ENCODE peak calls at places on chromosomes 12 and 14, in four cellular contexts. J is A549, S is right atrium auricular region, I is PC-9. U is an unnamed sample.

GRCh38 chr14:54935958-54936357 is 33.3 kb upstream of the GCH1 start:
- DNase-seq in J (no peak), S (no peak), I (no peak), U (peak; percentile 48)

GRCh38 chr12:11577658-11578260 is 71.7 kb upstream of the ETV6 start:
- DNase-seq in J (no peak), S (no peak), I (no peak), U (no peak)

GRCh38 chr12:74988156-74988555 is 221.5 kb downstream of the KCNC2 start:
- DNase-seq in J (no peak), S (no peak), I (no peak), U (no peak)

GRCh38 chr12:77847665-77848431 is 17.2 kb downstream of the NAV3 start:
- DNase-seq in J (no peak), S (no peak), I (peak; percentile 19), U (no peak)

GRCh38 chr14:45990252-45990651 is 661.3 kb downstream of the RPL10L start:
- DNase-seq in J (no peak), S (no peak), I (no peak), U (no peak)

GRCh38 chr12:9364224-9365176 is 156.3 kb upstream of the PZP start:
- DNase-seq in J (no peak), S (no peak), I (no peak), U (no peak)

GRCh38 chr14:73526036-73526984 is 10.6 kb upstream of the ACOT1 start:
- DNase-seq in J (no peak), S (no peak), I (peak; percentile 58), U (peak; percentile 96)

GRCh38 chr14:54633076-54633475 is 66.1 kb downstream of the SAMD4A start:
- DNase-seq in J (no peak), S (no peak), I (no peak), U (no peak)

GRCh38 chr14:94029250-94029649 is 3.1 kb downstream of the OTUB2 start:
- DNase-seq in J (no peak), S (no peak), I (no peak), U (no peak)

GRCh38 chr12:14273911-14274306 is 91.6 kb upstream of the ATF7IP start:
- DNase-seq in J (no peak), S (no peak), I (no peak), U (peak; percentile 96)

GRCh38 chr12:2023365-2023764 is 19.1 kb upstream of the DCP1B start:
- DNase-seq in J (no peak), S (no peak), I (no peak), U (peak; percentile 49)

GRCh38 chr12:44000309-44000952 is 164.6 kb downstream of the TMEM117 start:
- DNase-seq in J (peak; percentile 21), S (no peak), I (peak; percentile 27), U (peak; percentile 24)

GRCh38 chr14:50544911-50545310 is 12.5 kb upstream of the MAP4K5 start:
- DNase-seq in J (no peak), S (no peak), I (no peak), U (no peak)

GRCh38 chr14:23047042-23047634 is 5.1 kb downstream of the PSMB11 start:
- DNase-seq in J (no peak), S (no peak), I (no peak), U (no peak)

GRCh38 chr14:30131698-30132097 is 204.1 kb upstream of the PRKD1 start:
- DNase-seq in J (no peak), S (no peak), I (no peak), U (no peak)

GRCh38 chr12:810635-811415 is 58.4 kb downstream of the WNK1 start:
- DNase-seq in J (no peak), S (no peak), I (no peak), U (no peak)

GRCh38 chr14:33249361-33249760 is 310.7 kb downstream of the NPAS3 start:
- DNase-seq in J (no peak), S (no peak), I (no peak), U (no peak)

GRCh38 chr14:26775765-26776577 is 178.1 kb upstream of the NOVA1 start:
- DNase-seq in J (no peak), S (no peak), I (no peak), U (no peak)

GRCh38 chr14:81537193-81537592 is 3.5 kb upstream of the SEL1L start:
- DNase-seq in J (no peak), S (no peak), I (no peak), U (no peak)

GRCh38 chr12:113762155-113762848 is 203.8 kb downstream of the RBM19 start:
- DNase-seq in J (no peak), S (no peak), I (no peak), U (no peak)

GRCh38 chr12:3658327-3659163 is 94.4 kb downstream of the CRACR2A start:
- DNase-seq in J (no peak), S (no peak), I (no peak), U (no peak)

GRCh38 chr12:115998119-115998633 is 279.3 kb downstream of the MED13L start:
- DNase-seq in J (peak; percentile 45), S (no peak), I (peak; percentile 2), U (peak; percentile 82)

GRCh38 chr14:53767566-53767965 is 189.1 kb downstream of the BMP4 start:
- DNase-seq in J (no peak), S (no peak), I (no peak), U (no peak)

GRCh38 chr12:60710246-60710645 is 1114.4 kb downstream of the SLC16A7 start:
- DNase-seq in J (no peak), S (no peak), I (no peak), U (no peak)

GRCh38 chr14:60356921-60357550 is 108.0 kb downstream of the PPM1A start:
- DNase-seq in J (no peak), S (no peak), I (no peak), U (no peak)

GRCh38 chr14:103969961-103970360 is 27.6 kb upstream of the RD3L start:
- DNase-seq in J (no peak), S (no peak), I (no peak), U (no peak)

GRCh38 chr14:103974575-103974974 is 32.2 kb upstream of the RD3L start:
- DNase-seq in J (no peak), S (no peak), I (no peak), U (no peak)

GRCh38 chr14:103973354-103973753 is 31.0 kb upstream of the RD3L start:
- DNase-seq in J (no peak), S (no peak), I (no peak), U (no peak)
- H3K4me1 ChIP-seq in J (no peaks in the 10 kb centered on the region), S (no peaks in the 10 kb centered on the region), I (no peaks in the 10 kb centered on the region), U (no peaks in the 10 kb centered on the region)

GRCh38 chr14:56512521-56512920 is 67.1 kb upstream of the TMEM260 start:
- DNase-seq in J (no peak), S (no peak), I (no peak), U (no peak)

GRCh38 chr14:56515739-56516138 is 63.9 kb upstream of the TMEM260 start:
- DNase-seq in J (no peak), S (no peak), I (no peak), U (no peak)

GRCh38 chr14:56514663-56515371 is 64.8 kb upstream of the TMEM260 start:
- DNase-seq in J (no peak), S (no peak), I (no peak), U (no peak)
- H3K4me1 ChIP-seq in J (no peaks in the 10 kb centered on the region), S (no peaks in the 10 kb centered on the region), I (no peaks in the 10 kb centered on the region), U (no peaks in the 10 kb centered on the region)

GRCh38 chr14:68785817-68786490 is 6.9 kb downstream of the ZFP36L1 start:
- DNase-seq in J (peak; percentile 67), S (peak; percentile 63), I (peak; percentile 54), U (peak; percentile 93)

GRCh38 chr14:68784298-68784910 is 8.5 kb downstream of the ZFP36L1 start:
- DNase-seq in J (peak; percentile 91), S (peak; percentile 70), I (no peak), U (no peak)

GRCh38 chr14:68783408-68784297 is 9.2 kb downstream of the ZFP36L1 start:
- DNase-seq in J (no peak), S (peak; percentile 57), I (no peak), U (no peak)

GRCh38 chr14:68786491-68787234 is 6.2 kb downstream of the ZFP36L1 start:
- DNase-seq in J (peak; percentile 53), S (peak; percentile 64), I (peak; percentile 53), U (peak; percentile 81)

GRCh38 chr14:68784995-68785816 is 7.7 kb downstream of the ZFP36L1 start:
- DNase-seq in J (peak; percentile 76), S (peak; percentile 63), I (peak; percentile 24), U (peak; percentile 21)
- H3K4me1 ChIP-seq in J (peaks cover 74% of the 10 kb centered on the region), S (no peaks in the 10 kb centered on the region), I (peaks cover 48% of the 10 kb centered on the region), U (peaks cover 15% of the 10 kb centered on the region)

GRCh38 chr12:110725267-110725666 is 17.4 kb downstream of the PPP1CC start:
- DNase-seq in J (no peak), S (no peak), I (no peak), U (no peak)

GRCh38 chr12:110728628-110729027 is 14.1 kb downstream of the PPP1CC start:
- DNase-seq in J (no peak), S (no peak), I (no peak), U (no peak)

GRCh38 chr12:110721570-110721969 is 21.1 kb downstream of the PPP1CC start:
- DNase-seq in J (no peak), S (no peak), I (no peak), U (no peak)

GRCh38 chr12:110726708-110727369 is 15.9 kb downstream of the PPP1CC start:
- DNase-seq in J (no peak), S (no peak), I (no peak), U (no peak)

GRCh38 chr12:110726018-110726417 is 16.7 kb downstream of the PPP1CC start:
- DNase-seq in J (no peak), S (no peak), I (no peak), U (no peak)
- H3K4me1 ChIP-seq in J (no peaks in the 10 kb centered on the region), S (no peaks in the 10 kb centered on the region), I (no peaks in the 10 kb centered on the region), U (no peaks in the 10 kb centered on the region)

GRCh38 chr12:53220857-53221202 is 11.2 kb downstream of the RARG start:
- DNase-seq in J (peak; percentile 98), S (peak; percentile 85), I (peak; percentile 97), U (peak; percentile 98)

GRCh38 chr12:53222170-53223005 is 9.6 kb downstream of the RARG start:
- DNase-seq in J (no peak), S (no peak), I (no peak), U (no peak)

GRCh38 chr12:53219956-53220856 is 11.8 kb downstream of the RARG start:
- DNase-seq in J (peak; percentile 79), S (no peak), I (peak; percentile 57), U (peak; percentile 63)

GRCh38 chr12:53223006-53223305 is 9.1 kb downstream of the RARG start:
- DNase-seq in J (no peak), S (no peak), I (no peak), U (no peak)

DNA sequence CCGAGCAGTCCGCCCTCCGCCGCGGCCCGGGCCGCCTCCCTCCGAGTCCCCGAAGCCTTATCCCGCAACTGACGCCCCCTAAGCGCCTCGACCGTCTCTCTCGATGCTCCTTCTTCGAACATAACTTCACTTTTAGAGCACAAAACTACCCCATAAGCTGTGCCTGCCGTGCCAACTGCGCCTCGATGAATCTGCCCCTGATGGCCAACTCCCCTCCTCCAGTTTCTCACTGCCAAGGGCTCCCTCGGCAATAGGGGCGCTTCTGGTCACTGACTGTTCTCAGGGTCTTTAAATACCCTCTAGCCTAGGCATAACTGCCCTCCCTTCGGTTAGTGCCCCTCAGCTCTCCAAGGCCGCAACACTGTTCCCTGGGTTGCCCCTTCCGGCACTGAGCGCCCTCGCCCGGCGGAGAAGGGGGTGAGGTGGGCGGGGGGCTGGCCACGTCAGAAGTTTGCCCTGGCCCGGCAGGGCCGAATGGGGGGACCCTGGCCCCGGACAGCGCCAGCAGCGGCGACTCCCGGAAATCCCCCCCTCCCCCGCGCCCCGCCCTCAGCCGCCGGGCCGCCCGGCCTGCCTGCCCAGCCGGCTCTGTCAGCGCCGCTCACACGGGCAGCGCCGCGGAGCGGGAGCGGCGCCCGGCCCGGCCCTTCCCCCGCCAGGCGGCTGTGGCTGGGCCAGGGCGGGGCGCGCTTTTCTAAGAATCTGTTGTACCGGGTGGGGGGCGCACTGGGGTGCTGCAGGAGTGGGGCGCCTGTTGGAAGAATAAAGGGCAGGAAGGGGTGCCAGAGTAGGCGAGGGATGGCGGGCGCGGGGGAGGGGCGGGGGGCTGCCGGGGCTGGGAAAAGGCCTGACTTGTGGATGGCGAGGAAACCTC is 10.6 kb downstream of the RARG start:
- DNase-seq in J (peak; percentile 69), S (no peak), I (peak; percentile 79), U (peak; percentile 47)
- H3K4me1 ChIP-seq in J (peaks cover 60% of the 10 kb centered on the region), S (no peaks in the 10 kb centered on the region), I (peaks cover 79% of the 10 kb centered on the region), U (peaks cover 49% of the 10 kb centered on the region)

GRCh38 chr14:95265106-95266094 is 54.3 kb downstream of the CLMN start:
- DNase-seq in J (peak; percentile 88), S (no peak), I (peak; percentile 52), U (peak; percentile 95)
- H3K4me1 ChIP-seq in J (peaks cover 36% of the 10 kb centered on the region), S (no peaks in the 10 kb centered on the region), I (peaks cover 25% of the 10 kb centered on the region), U (peaks cover 2% of the 10 kb centered on the region)